ENCODE peak calls at places on chromosome 16, in five cellular contexts. B is fibroblast of mammary gland; K is stimulated activated CD8-positive, alpha-beta memory T cell treated with anti-CD3 and anti-CD28 coated beads, Interleukin-7, amount 100 ng/mL, for 48 hours; U is activated T-cell treated with anti-CD3 and anti-CD28 coated beads for 1 hour; T is D721Med. V is an unnamed sample.

GRCh38 chr16:70162041-70162451 is 11.5 kb upstream of the CLEC18C start:
- DNase-seq in T (peak), K (no peak), B (peak), U (no peak), V (no peak)

GRCh38 chr16:23765933-23766332 is 11.1 kb downstream of the CHP2 start:
- DNase-seq in T (no peak), U (no peak), B (no peak), K (no peak), V (no peak)

GRCh38 chr16:56812884-56813283 is 52.1 kb upstream of the SLC12A3 start:
- DNase-seq in B (peak), U (no peak), T (no peak), K (no peak), V (no peak)

GRCh38 chr16:57938936-57939871 is 31.7 kb downstream of the CNGB1 start:
- DNase-seq in T (no peak), K (no peak), U (no peak), B (peak), V (no peak)

GRCh38 chr16:50778284-50779163 is 36.6 kb downstream of the CYLD start:
- DNase-seq in K (no peak), T (no peak), B (no peak), U (no peak), V (no peak)

GRCh38 chr16:1772362-1772907 is at the start of gene EME2:
- DNase-seq in K (no peak), U (peak), B (peak), T (no peak), V (no peak)

GRCh38 chr16:81376880-81377279 is 62.1 kb downstream of the GAN start:
- DNase-seq in B (peak), T (no peak), K (no peak), U (no peak), V (no peak)

GRCh38 chr16:70250748-70251650 is 741 bp downstream of the EXOSC6 start:
- DNase-seq in K (no peak), U (no peak), T (no peak), B (peak), V (peak)

GRCh38 chr16:57377080-57377841 is 5.0 kb downstream of the CX3CL1 start:
- DNase-seq in U (no peak), B (no peak), K (peak), T (no peak), V (no peak)

GRCh38 chr16:49782405-49782804 is 73.5 kb downstream of the ZNF423 start:
- DNase-seq in B (no peak), T (no peak), U (no peak), K (no peak), V (no peak)

GRCh38 chr16:14672403-14672971 is 21.6 kb downstream of the PLA2G10 start:
- DNase-seq in T (no peak), K (no peak), U (no peak), B (no peak), V (no peak)

GRCh38 chr16:76278086-76278485 is 885 bp downstream of the CNTNAP4 start:
- DNase-seq in U (no peak), K (no peak), B (no peak), T (no peak), V (no peak)

GRCh38 chr16:66275795-66276428 is 90.6 kb upstream of the CDH5 start:
- DNase-seq in U (no peak), T (no peak), B (peak), K (no peak), V (no peak)

GRCh38 chr16:57730771-57731730 is 4.5 kb upstream of the KATNB1 start:
- DNase-seq in U (no peak), B (no peak), T (no peak), K (no peak), V (no peak)

GRCh38 chr16:85252461-85252860 is 140.2 kb upstream of the CIBAR2 start:
- DNase-seq in T (no peak), U (no peak), K (no peak), B (no peak), V (no peak)

GRCh38 chr16:89696598-89697128 is 4.8 kb downstream of the SPATA2L start:
- DNase-seq in B (no peak), K (no peak), T (no peak), U (no peak), V (peak)

GRCh38 chr16:9053006-9053601 is 38.3 kb upstream of the HAPSTR1 start:
- DNase-seq in B (peak), K (no peak), T (no peak), U (no peak), V (no peak)

GRCh38 chr16:3549906-3550305 is 27.3 kb downstream of the NLRC3 start:
- DNase-seq in U (no peak), K (no peak), B (no peak), T (no peak), V (peak)

GRCh38 chr16:27174007-27174406 is 29.3 kb upstream of the KDM8 start:
- DNase-seq in U (peak), T (no peak), K (no peak), B (no peak), V (no peak)

GRCh38 chr16:70778901-70779309 is 22.1 kb downstream of the VAC14 start:
- DNase-seq in U (no peak), B (peak), K (no peak), T (no peak), V (no peak)

GRCh38 chr16:23145608-23146007 is 3.6 kb downstream of the USP31 start:
- DNase-seq in T (no peak), U (no peak), K (no peak), B (peak), V (no peak)

GRCh38 chr16:50970221-50970620 is 180.8 kb downstream of the SALL1 start:
- DNase-seq in B (no peak), U (no peak), T (no peak), K (no peak), V (no peak)

GRCh38 chr16:85812031-85812807 is 12.7 kb downstream of the COX4I1 start:
- DNase-seq in B (no peak), U (no peak), T (no peak), K (no peak), V (no peak)

GRCh38 chr16:31063843-31064611 is 10.0 kb downstream of the ZNF668 start:
- DNase-seq in B (no peak), K (no peak), T (no peak), U (no peak), V (peak)

GRCh38 chr16:15934991-15935390 is 14.4 kb upstream of the ABCC1 start:
- DNase-seq in U (no peak), K (no peak), B (no peak), T (no peak), V (no peak)

V was measured in natural killer cell treated with Interleukin-12 subunit alpha and Interleukin-12 subunit beta and Interleukin-15 and Interleukin-18, amount 100 ng/mL, for 72 hours.